ENCODE peak calls at places on chromosome 20, in seven cellular contexts. P is mucosa of descending colon, L is fibroblast of lung, Q is cardiac muscle cell, T is ovary, D is neuronal stem cell, U is spleen. M is an unnamed sample. For H3K4me1, the result is how much of the 10 kb centered on the place peaks cover.

GRCh38 chr20:433300-433975 is 25.3 kb downstream of the RBCK1 start:
- DNase-seq in P (no peak), T (no peak), D (no peak), Q (no peak), L (no peak), U (no peak), M (no peak)

GRCh38 chr20:24469116-24470030 is at the start of gene SYNDIG1:
- DNase-seq in P (peak), Q (peak), T (no peak), D (peak), U (no peak), L (no peak), M (no peak)

GRCh38 chr20:58818585-58819285 is 32.0 kb downstream of the GNAS-AS1 start:
- DNase-seq in L (no peak), U (no peak), Q (peak), P (no peak), T (no peak), D (no peak), M (no peak)

GRCh38 chr20:52365688-52366087 is 174.1 kb upstream of the ZFP64 start:
- DNase-seq in P (no peak), L (no peak), T (no peak), U (no peak), D (no peak), Q (no peak), M (no peak)

GRCh38 chr20:45445805-45446562 is 23.6 kb upstream of the WFDC2 start:
- DNase-seq in Q (no peak), L (no peak), U (no peak), D (no peak), T (no peak), P (peak), M (peak)

GRCh38 chr20:35952480-35953410 is 1.6 kb downstream of the SCAND1 start:
- DNase-seq in U (no peak), P (no peak), D (no peak), L (peak), Q (peak), T (no peak), M (no peak)

GRCh38 chr20:19683168-19683567 is 74.9 kb upstream of the RIN2 start:
- DNase-seq in L (no peak), T (no peak), D (no peak), U (no peak), P (no peak), Q (no peak), M (no peak)

GRCh38 chr20:3927486-3928291 is 38.5 kb downstream of the PANK2 start:
- DNase-seq in Q (peak), T (no peak), L (peak), D (no peak), U (peak), P (no peak), M (no peak)

GRCh38 chr20:63106765-63107448 is 100.1 kb upstream of the BHLHE23 start:
- DNase-seq in U (peak), D (no peak), T (no peak), Q (no peak), L (no peak), P (peak), M (no peak)

DNA sequence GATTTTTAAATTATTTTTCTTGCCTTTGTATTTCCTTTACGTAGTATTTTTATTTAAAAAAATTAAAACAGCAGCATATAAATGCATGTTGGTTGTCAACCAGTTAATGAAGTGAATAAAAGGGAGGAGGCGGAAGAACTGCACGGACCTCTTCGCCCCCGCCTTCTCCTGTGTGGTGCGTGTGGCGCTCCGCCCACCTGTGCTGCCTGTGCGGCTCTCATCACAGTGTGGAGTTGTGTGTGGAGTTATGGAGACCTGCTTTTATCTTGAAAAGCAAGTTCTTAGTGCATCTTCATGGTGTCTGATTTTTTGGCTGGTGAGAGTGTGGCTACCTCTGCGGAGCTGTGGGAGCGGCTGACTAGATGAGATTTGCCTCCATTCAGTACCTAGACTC is 58.4 kb downstream of the PTPN1 start:
- DNase-seq in U (no peak), T (no peak), P (no peak), D (no peak), L (no peak), Q (no peak), M (no peak)
- H3K4me1 ChIP-seq in U (under half), T (under half), P (under half), D (under half), L (under half), Q (under half), M (under half)

GRCh38 chr20:13012886-13013285 is 4.1 kb downstream of the SPTLC3 start:
- DNase-seq in L (no peak), D (peak), U (no peak), T (no peak), P (no peak), Q (peak), M (peak)

GRCh38 chr20:13006825-13007224 is 1.9 kb upstream of the SPTLC3 start:
- DNase-seq in T (no peak), Q (peak), L (peak), D (no peak), P (no peak), U (no peak), M (no peak)

GRCh38 chr20:13007596-13007995 is 1.2 kb upstream of the SPTLC3 start:
- DNase-seq in Q (no peak), U (no peak), D (no peak), T (no peak), P (no peak), L (no peak), M (no peak)

GRCh38 chr20:13008761-13009681 is at the start of gene SPTLC3:
- DNase-seq in T (peak), P (peak), U (no peak), L (peak), Q (peak), D (no peak), M (no peak)

GRCh38 chr20:13009682-13010406 is 1.1 kb downstream of the SPTLC3 start:
- DNase-seq in U (no peak), P (no peak), Q (peak), L (peak), D (no peak), T (peak), M (no peak)
- H3K4me3 ChIP-seq in U (peak), P (peak), Q (peak), L (peak), D (no peak), T (peak), M (no peak)

GRCh38 chr20:64161595-64162238 is 2.5 kb upstream of the MYT1 start:
- DNase-seq in U (no peak), D (peak), P (peak), Q (peak), T (peak), L (peak), M (peak)
- H3K4me1 ChIP-seq in U (under half), D (under half), P (under half), Q (under half), T (under half), L (under half), M (under half)

GRCh38 chr20:43536817-43537440 is 21.9 kb upstream of the SGK2 start:
- DNase-seq in D (no peak), Q (no peak), T (no peak), L (no peak), U (no peak), P (no peak), M (no peak)
- H3K4me3 ChIP-seq in D (no peak), Q (no peak), T (no peak), L (no peak), U (no peak), P (no peak), M (no peak)

GRCh38 chr20:53738945-53739798 is 145.5 kb upstream of the ZNF217 start:
- DNase-seq in L (no peak), P (no peak), Q (no peak), T (no peak), U (no peak), D (no peak), M (no peak)
- H3K4me1 ChIP-seq in L (under half), P (under half), Q (half or more), T (under half), U (half or more), D (under half), M (half or more)

DNA sequence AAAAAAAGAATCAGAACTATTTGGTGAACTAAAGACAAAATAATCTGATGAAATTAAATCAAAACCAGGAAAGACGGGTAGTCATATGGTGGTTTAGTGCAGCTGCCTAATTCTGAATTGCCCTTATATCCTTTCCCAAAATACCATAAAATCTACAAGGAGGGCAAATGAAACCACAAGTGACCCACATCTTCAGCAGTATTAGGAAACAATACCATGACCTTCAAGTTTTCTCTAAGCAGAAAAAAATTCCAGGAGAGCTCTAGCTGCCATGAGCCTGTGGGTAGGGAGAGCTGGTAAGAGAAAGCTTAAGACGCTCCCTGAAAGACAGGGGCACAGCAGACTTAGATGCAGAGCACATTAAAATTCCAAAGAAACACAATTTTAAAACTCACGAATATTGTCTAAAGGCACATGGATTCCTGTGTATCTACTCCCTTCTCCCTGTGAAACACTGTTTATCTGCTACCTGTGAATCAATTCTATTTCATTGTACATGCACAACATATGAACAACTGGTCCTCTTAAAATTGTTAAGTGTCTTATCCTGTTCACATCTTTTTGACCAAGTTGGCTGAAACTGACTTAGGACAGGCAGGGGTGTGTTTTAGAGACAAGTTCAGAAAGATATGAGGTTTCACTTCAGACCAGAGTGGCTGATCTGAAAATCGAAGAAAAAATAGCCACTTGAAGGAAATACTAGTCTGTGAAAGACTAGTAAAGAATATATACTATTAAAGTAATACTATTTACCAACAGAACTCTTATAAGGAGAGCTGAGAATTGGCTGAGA is 153.6 kb upstream of the SHLD1 start:
- DNase-seq in D (no peak), T (no peak), L (no peak), P (no peak), Q (no peak), U (no peak), M (no peak)
- H3K4me3 ChIP-seq in D (no peak), T (no peak), L (no peak), P (no peak), Q (no peak), U (no peak), M (no peak)

GRCh38 chr20:34792687-34793363 is 32.6 kb downstream of the NCOA6 start:
- DNase-seq in U (no peak), P (no peak), L (no peak), Q (no peak), D (no peak), T (no peak), M (no peak)
- H3K4me1 ChIP-seq in U (under half), P (under half), L (under half), Q (under half), D (under half), T (under half), M (under half)

GRCh38 chr20:50323209-50323608 is 132.6 kb downstream of the CEBPB start:
- DNase-seq in U (peak), P (no peak), Q (no peak), T (peak), D (no peak), L (no peak), M (no peak)

GRCh38 chr20:50321797-50322480 is 131.3 kb downstream of the CEBPB start:
- DNase-seq in U (peak), L (peak), Q (peak), P (no peak), D (no peak), T (peak), M (no peak)

GRCh38 chr20:50322703-50323131 is 132.1 kb downstream of the CEBPB start:
- DNase-seq in T (peak), Q (no peak), L (no peak), U (no peak), D (no peak), P (no peak), M (no peak)

GRCh38 chr20:50320005-50320909 is 129.6 kb downstream of the CEBPB start:
- DNase-seq in Q (no peak), U (peak), D (no peak), L (no peak), P (no peak), T (no peak), M (no peak)

DNA sequence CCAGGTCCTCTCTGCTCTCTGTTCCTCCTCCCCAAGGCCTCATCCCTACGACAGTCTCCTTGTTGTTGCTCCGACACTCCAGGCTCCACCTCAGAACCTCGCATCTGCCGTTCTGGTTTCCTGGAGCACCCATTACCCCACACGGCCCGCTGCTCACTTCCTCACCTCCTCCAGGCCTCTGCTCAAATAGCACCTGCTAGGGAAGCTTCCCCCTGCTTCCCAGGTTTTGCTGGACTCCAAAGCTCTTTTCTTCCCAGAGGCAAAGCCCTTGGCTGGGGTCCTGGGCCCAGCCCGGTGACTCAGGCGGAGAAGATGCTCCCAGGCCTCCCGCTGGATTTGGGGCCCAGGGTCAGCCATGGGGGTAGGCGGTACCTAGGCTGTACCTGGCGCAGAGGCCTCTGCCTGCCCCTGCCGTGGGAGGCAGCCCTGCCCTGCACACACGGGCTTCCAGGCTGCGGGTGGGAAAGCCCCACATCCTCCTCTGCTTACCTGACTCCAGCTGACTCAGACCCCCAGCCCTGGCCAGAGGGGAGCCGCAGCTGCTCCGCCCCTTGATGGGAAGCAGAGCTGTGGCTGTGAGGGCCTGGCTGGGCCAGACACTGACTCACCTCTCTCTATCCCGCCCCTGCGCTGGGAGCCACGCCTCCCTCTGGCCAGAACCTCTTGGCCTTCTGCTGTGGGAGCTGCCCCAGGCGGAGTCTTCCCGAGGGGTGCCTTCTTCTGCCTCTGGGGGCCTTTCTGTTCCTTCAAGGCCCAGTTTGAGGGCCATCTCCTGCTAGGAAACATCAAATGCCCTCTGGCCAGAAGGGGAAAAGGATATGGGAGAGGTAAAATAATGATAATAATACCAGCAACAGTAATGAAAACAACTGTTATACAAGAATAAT is 130.5 kb downstream of the CEBPB start:
- DNase-seq in Q (peak), L (peak), U (peak), D (peak), P (peak), T (peak), M (no peak)
- H3K4me3 ChIP-seq in Q (no peak), L (no peak), U (peak), D (no peak), P (no peak), T (peak), M (no peak)